ENCODE peak calls at places on chromosomes 13 and 19, in five cellular contexts. R, T, Y, I and O are unnamed samples.

GRCh38 chr13:23723463-23723862 is 153.3 kb downstream of the TNFRSF19 start:
- DNase-seq in R (no peak), T (no peak), Y (no peak), I (no peak), O (peak; percentile 70)

GRCh38 chr19:38401148-38401547 is 1.7 kb upstream of the FAM98C start:
- DNase-seq in R (no peak), T (no peak), Y (no peak), I (no peak), O (no peak)

GRCh38 chr13:109790951-109791605 is 4.7 kb upstream of the IRS2 start:
- DNase-seq in R (no peak), T (no peak), Y (peak; percentile 25), I (no peak), O (no peak)

GRCh38 chr19:13573268-13573667 is 67.0 kb upstream of the CACNA1A start:
- DNase-seq in R (no peak), T (no peak), Y (no peak), I (no peak), O (no peak)

GRCh38 chr19:15701757-15702589 is 25.9 kb upstream of the OR10H2 start:
- DNase-seq in R (no peak), T (no peak), Y (no peak), I (peak; percentile 59), O (no peak)

GRCh38 chr19:51364200-51365106 is 1.7 kb downstream of the ETFB start:
- DNase-seq in R (no peak), T (peak; percentile 26), Y (no peak), I (no peak), O (no peak)

GRCh38 chr13:37640499-37640898 is 41.9 kb upstream of the POSTN start:
- DNase-seq in R (no peak), T (no peak), Y (no peak), I (no peak), O (peak; percentile 89)

GRCh38 chr19:33268162-33268991 is 34.0 kb downstream of the CEBPA start:
- DNase-seq in R (no peak), T (peak; percentile 50), Y (no peak), I (no peak), O (no peak)

GRCh38 chr19:2123682-2124387 is 27.1 kb downstream of the IZUMO4 start:
- DNase-seq in R (no peak), T (peak; percentile 47), Y (no peak), I (no peak), O (no peak)

GRCh38 chr13:35994131-35994966 is 136.8 kb downstream of the DCLK1 start:
- DNase-seq in R (no peak), T (peak; percentile 81), Y (peak; percentile 64), I (no peak), O (peak; percentile 100)

GRCh38 chr13:23701646-23702045 is 131.4 kb downstream of the TNFRSF19 start:
- DNase-seq in R (no peak), T (peak; percentile 94), Y (peak; percentile 85), I (no peak), O (peak; percentile 99)

GRCh38 chr13:84430015-84430414 is 547.7 kb upstream of the SLITRK1 start:
- DNase-seq in R (no peak), T (no peak), Y (no peak), I (no peak), O (peak; percentile 67)

GRCh38 chr19:19098703-19099632 is 35.2 kb downstream of the SLC25A42 start:
- DNase-seq in R (no peak), T (no peak), Y (peak; percentile 39), I (no peak), O (no peak)

GRCh38 chr19:8352134-8352827 is 9.2 kb upstream of the KANK3 start:
- DNase-seq in R (no peak), T (peak; percentile 44), Y (no peak), I (no peak), O (peak; percentile 22)

GRCh38 chr13:74210693-74211393 is 76.6 kb upstream of the KLF12 start:
- DNase-seq in R (no peak), T (no peak), Y (no peak), I (no peak), O (peak; percentile 100)

GRCh38 chr13:38012096-38012495 is 142.5 kb upstream of the TRPC4 start:
- DNase-seq in R (no peak), T (no peak), Y (no peak), I (no peak), O (no peak)

GRCh38 chr13:90447735-90448103 is 899.8 kb upstream of the MIR17HG start:
- DNase-seq in R (no peak), T (no peak), Y (no peak), I (no peak), O (peak; percentile 51)

GRCh38 chr19:51441410-51442390 is 16.6 kb downstream of the SIGLEC8 start:
- DNase-seq in R (no peak), T (no peak), Y (no peak), I (no peak), O (no peak)

GRCh38 chr19:38616265-38616664 is 1.5 kb downstream of the MAP4K1 start:
- DNase-seq in R (no peak), T (no peak), Y (no peak), I (no peak), O (no peak)

GRCh38 chr13:44271031-44271433 is 102.6 kb upstream of the SERP2 start:
- DNase-seq in R (no peak), T (no peak), Y (no peak), I (no peak), O (peak; percentile 50)

GRCh38 chr13:40508112-40508511 is 158.3 kb downstream of the FOXO1 start:
- DNase-seq in R (no peak), T (no peak), Y (peak; percentile 48), I (no peak), O (peak; percentile 85)

DNA sequence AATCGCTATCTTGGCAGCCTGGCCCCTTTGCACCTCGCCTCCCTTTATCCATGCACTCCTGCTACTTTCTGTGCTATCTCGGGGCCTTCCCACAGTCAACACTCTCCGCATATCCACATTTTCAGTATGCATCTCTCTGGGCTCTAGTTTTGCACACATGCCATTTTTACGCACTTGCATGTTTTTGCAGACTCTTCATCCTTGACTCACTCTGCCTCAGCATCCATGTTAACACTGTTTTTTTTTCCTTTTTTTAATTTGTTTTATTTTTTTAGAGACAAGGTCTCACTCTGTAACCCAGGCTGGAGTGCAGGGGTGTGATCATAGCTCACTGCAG is 2.5 kb downstream of the MAMSTR start:
- DNase-seq in R (no peak), T (no peak), Y (no peak), I (no peak), O (peak; percentile 61)
- H3K4me3 ChIP-seq in R (peak overlapping the region; percentile 38), T (peak overlapping the region; percentile 78), Y (peak overlapping the region; percentile 30), I (no peak overlapping the region), O (peak overlapping the region; percentile 64)

GRCh38 chr13:26985285-26985878 is 186.2 kb downstream of the USP12 start:
- DNase-seq in R (no peak), T (no peak), Y (peak; percentile 76), I (peak; percentile 77), O (peak; percentile 91)
- TF ChIP-seq CTCF in R (peak; percentile 74), T (peak; percentile 86), Y (peak; percentile 78), I (no peak), O (peak; percentile 70)

DNA sequence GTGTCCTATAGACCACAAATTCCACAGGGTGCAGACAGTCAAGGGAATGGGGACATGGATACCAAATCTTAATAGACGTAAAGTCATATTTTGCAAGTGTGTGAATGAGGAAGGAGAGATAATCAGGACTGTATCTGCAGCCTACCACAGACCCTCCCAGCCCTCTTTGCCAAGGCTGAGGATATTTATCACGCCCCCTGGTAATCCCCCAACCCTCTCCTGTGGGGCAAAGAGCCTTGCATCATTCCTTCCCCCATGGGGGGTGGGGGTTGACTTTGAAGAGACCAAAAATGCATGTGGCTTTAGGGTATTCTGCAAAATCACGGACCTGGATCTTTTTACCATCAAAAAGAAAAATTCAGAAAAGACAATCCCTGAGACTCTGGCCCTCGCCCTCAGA is 39.1 kb upstream of the IGFL1 start:
- DNase-seq in R (no peak), T (no peak), Y (no peak), I (no peak), O (no peak)
- H3K4me3 ChIP-seq in R (no peak overlapping the region), T (no peak overlapping the region), Y (no peak overlapping the region), I (no peak overlapping the region), O (no peak overlapping the region)

GRCh38 chr19:29858000-29858596 is 46.3 kb downstream of the CCNE1 start:
- DNase-seq in R (no peak), T (peak; percentile 61), Y (no peak), I (no peak), O (no peak)
- TF ChIP-seq CTCF in R (peak; percentile 58), T (peak; percentile 59), Y (peak; percentile 63), I (no peak), O (peak; percentile 48)

GRCh38 chr13:60327551-60327950 is 69.5 kb upstream of the TDRD3 start:
- DNase-seq in R (no peak), T (no peak), Y (no peak), I (no peak), O (no peak)
- H3K4me3 ChIP-seq in R (no peak overlapping the region), T (no peak overlapping the region), Y (no peak overlapping the region), I (no peak overlapping the region), O (no peak overlapping the region)

GRCh38 chr19:49117677-49118564 is 1.0 kb downstream of the C19orf73 start:
- DNase-seq in R (no peak), T (no peak), Y (peak; percentile 46), I (no peak), O (no peak)

GRCh38 chr19:49119411-49120324 is at the start of gene PPFIA3:
- DNase-seq in R (peak; percentile 75), T (peak; percentile 84), Y (peak; percentile 59), I (no peak), O (peak; percentile 46)

GRCh38 chr19:49120868-49121267 is 1.5 kb downstream of the PPFIA3 start:
- DNase-seq in R (no peak), T (no peak), Y (no peak), I (no peak), O (no peak)

GRCh38 chr19:49120325-49120683 is 960 bp downstream of the PPFIA3 start:
- DNase-seq in R (no peak), T (no peak), Y (no peak), I (no peak), O (no peak)

DNA sequence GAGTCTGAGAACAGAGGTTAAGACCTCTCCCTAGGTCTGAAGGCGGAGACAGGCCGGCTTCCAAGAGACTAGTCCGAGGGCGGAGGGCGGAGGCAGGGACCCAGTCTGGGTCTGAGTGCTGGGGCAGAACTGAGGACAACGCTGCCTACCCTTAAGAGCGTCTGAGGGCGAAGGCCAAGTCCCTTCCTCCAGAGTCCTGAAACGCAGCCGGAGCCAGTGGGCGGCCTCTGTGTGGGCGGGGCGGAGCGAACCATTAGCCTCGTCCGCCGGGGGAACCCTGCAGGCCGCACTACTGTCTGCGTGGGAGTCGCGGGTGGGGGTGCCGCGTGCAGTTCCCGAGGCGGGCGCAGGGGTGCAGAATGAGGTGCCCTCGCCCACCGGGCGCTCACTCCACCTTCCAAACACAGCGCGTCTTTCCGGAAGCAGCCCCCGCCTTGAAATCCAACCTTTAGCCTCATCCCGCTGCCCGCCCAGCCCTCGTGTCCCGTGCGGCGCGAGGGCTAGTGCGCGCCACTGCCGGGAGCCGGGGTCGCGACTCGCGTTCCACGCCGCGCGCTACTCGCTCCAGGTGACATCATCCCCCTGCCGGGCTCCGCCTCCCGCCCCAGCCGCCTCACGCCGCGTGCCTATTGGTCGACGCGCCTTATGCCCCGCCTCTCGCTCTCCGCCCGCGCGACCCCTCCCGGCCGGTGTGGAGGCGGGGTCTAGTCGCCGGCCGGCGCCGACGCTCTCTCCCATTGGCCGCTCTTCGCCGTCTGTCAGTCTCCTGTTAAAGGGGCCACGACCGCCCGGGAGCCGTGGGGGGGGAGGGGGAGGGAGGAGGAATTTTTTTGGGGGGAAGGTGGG is at the start of gene C19orf73:
- DNase-seq in R (peak; percentile 95), T (peak; percentile 98), Y (peak; percentile 94), I (peak; percentile 91), O (peak; percentile 90)
- TF ChIP-seq CTCF in R (no peak), T (no peak), Y (no peak), I (no peak), O (peak; percentile 26)